ENCODE peak calls at places on chromosomes 3 and 15, in six cellular contexts. U, L, C, Y, S and V are unnamed samples.

GRCh38 chr3:42823351-42823750 is 14.1 kb downstream of the ACKR2 start:
- DNase-seq in U (no peak), L (no peak), C (no peak), Y (no peak), S (no peak), V (peak)

GRCh38 chr3:4935347-4935746 is 43.9 kb upstream of the BHLHE40 start:
- DNase-seq in U (no peak), L (no peak), C (no peak), Y (no peak), S (no peak), V (peak)

GRCh38 chr15:39925112-39925830 is 5.2 kb upstream of the GPR176 start:
- DNase-seq in U (peak), L (no peak), C (peak), Y (no peak), S (no peak), V (peak)

GRCh38 chr15:68373028-68373427 is 58.9 kb downstream of the ITGA11 start:
- DNase-seq in U (no peak), L (no peak), C (no peak), Y (no peak), S (no peak), V (no peak)

GRCh38 chr3:126364731-126365301 is 7.6 kb upstream of the KLF15 start:
- DNase-seq in U (no peak), L (no peak), C (no peak), Y (no peak), S (no peak), V (no peak)

GRCh38 chr3:84965141-84965540 is 6.4 kb downstream of the CADM2 start:
- DNase-seq in U (peak), L (no peak), C (peak), Y (no peak), S (no peak), V (no peak)

GRCh38 chr15:22979069-22979698 is 984 bp downstream of the CYFIP1 start:
- DNase-seq in U (peak), L (peak), C (peak), Y (peak), S (no peak), V (peak)

GRCh38 chr15:79524531-79524930 is 92.4 kb downstream of the MINAR1 start:
- DNase-seq in U (no peak), L (no peak), C (no peak), Y (no peak), S (no peak), V (no peak)

GRCh38 chr3:177833392-177833791 is 636.1 kb upstream of the TBL1XR1 start:
- DNase-seq in U (no peak), L (no peak), C (no peak), Y (no peak), S (no peak), V (no peak)

GRCh38 chr3:133572158-133573053 is 1.1 kb upstream of the CDV3 start:
- DNase-seq in U (peak), L (peak), C (no peak), Y (no peak), S (no peak), V (peak)

GRCh38 chr3:188649521-188649920 is 495.6 kb downstream of the LPP start:
- DNase-seq in U (no peak), L (no peak), C (no peak), Y (no peak), S (no peak), V (peak)

GRCh38 chr15:94306700-94307650 is 75.6 kb downstream of the MCTP2 start:
- DNase-seq in U (peak), L (no peak), C (no peak), Y (no peak), S (no peak), V (peak)

GRCh38 chr15:67070892-67071664 is 5.7 kb downstream of the SMAD3 start:
- DNase-seq in U (no peak), L (no peak), C (peak), Y (no peak), S (no peak), V (no peak)

GRCh38 chr3:189144645-189145044 is 27.1 kb upstream of the TPRG1 start:
- DNase-seq in U (peak), L (peak), C (no peak), Y (no peak), S (peak), V (peak)

GRCh38 chr3:82143661-82144405 is 382.4 kb upstream of the GBE1 start:
- DNase-seq in U (no peak), L (no peak), C (no peak), Y (no peak), S (peak), V (peak)

GRCh38 chr3:37251993-37252392 is 77.6 kb upstream of the LRRFIP2 start:
- DNase-seq in U (no peak), L (no peak), C (no peak), Y (no peak), S (no peak), V (no peak)

GRCh38 chr15:97904196-97904572 is 56.3 kb upstream of the ARRDC4 start:
- DNase-seq in U (peak), L (peak), C (peak), Y (peak), S (no peak), V (peak)

GRCh38 chr3:14280326-14280725 is 101.7 kb downstream of the LSM3 start:
- DNase-seq in U (no peak), L (no peak), C (no peak), Y (no peak), S (no peak), V (peak)

GRCh38 chr15:92807971-92808571 is 92.1 kb upstream of the CHD2 start:
- DNase-seq in U (peak), L (peak), C (no peak), Y (no peak), S (no peak), V (peak)

GRCh38 chr3:117898722-117899121 is 1135.9 kb downstream of the IGSF11 start:
- DNase-seq in U (peak), L (peak), C (peak), Y (no peak), S (no peak), V (peak)

GRCh38 chr15:69537888-69538287 is 85.3 kb downstream of the RPLP1 start:
- DNase-seq in U (no peak), L (no peak), C (no peak), Y (no peak), S (no peak), V (no peak)

GRCh38 chr3:46400000-46400734 is 6.7 kb downstream of the CCR5AS start:
- DNase-seq in U (no peak), L (peak), C (no peak), Y (no peak), S (no peak), V (peak)

GRCh38 chr3:158713094-158713499 is 19.2 kb downstream of the RARRES1 start:
- DNase-seq in U (no peak), L (no peak), C (peak), Y (peak), S (no peak), V (no peak)

GRCh38 chr3:9412293-9412692 is 14.9 kb downstream of the SETD5 start:
- DNase-seq in U (no peak), L (no peak), C (no peak), Y (no peak), S (no peak), V (no peak)

GRCh38 chr15:31265090-31265870 is 61.4 kb upstream of the KLF13 start:
- DNase-seq in U (peak), L (peak), C (peak), Y (peak), S (no peak), V (no peak)

GRCh38 chr3:133953297-133953696 is 57.6 kb upstream of the RAB6B start:
- DNase-seq in U (no peak), L (no peak), C (no peak), Y (no peak), S (no peak), V (no peak)

GRCh38 chr3:29293371-29293770 is 12.5 kb downstream of the RBMS3 start:
- DNase-seq in U (no peak), L (no peak), C (no peak), Y (no peak), S (no peak), V (no peak)

GRCh38 chr3:27171113-27171512 is 198.1 kb downstream of the NEK10 start:
- DNase-seq in U (peak), L (no peak), C (no peak), Y (no peak), S (no peak), V (no peak)

GRCh38 chr3:182413061-182413460 is 380.2 kb upstream of the ATP11B start:
- DNase-seq in U (no peak), L (no peak), C (no peak), Y (no peak), S (no peak), V (no peak)

GRCh38 chr3:98994128-98994762 is 92.8 kb upstream of the DCBLD2 start:
- DNase-seq in U (peak), L (peak), C (peak), Y (no peak), S (no peak), V (peak)

GRCh38 chr3:150699068-150699635 is 4.6 kb downstream of the ERICH6 start:
- DNase-seq in U (peak), L (no peak), C (no peak), Y (no peak), S (no peak), V (peak)

GRCh38 chr3:182596673-182597410 is 196.5 kb upstream of the ATP11B start:
- DNase-seq in U (no peak), L (no peak), C (no peak), Y (no peak), S (no peak), V (no peak)

GRCh38 chr3:195221015-195221853 is 49.7 kb downstream of the XXYLT1 start:
- DNase-seq in U (peak), L (no peak), C (no peak), Y (no peak), S (no peak), V (no peak)

GRCh38 chr3:115784739-115785571 is 161.6 kb downstream of the GAP43 start:
- DNase-seq in U (no peak), L (peak), C (no peak), Y (no peak), S (no peak), V (peak)

GRCh38 chr3:32106929-32107362 is 526 bp downstream of the GPD1L start:
- DNase-seq in U (peak), L (peak), C (peak), Y (peak), S (no peak), V (peak)

GRCh38 chr15:35630570-35630969 is 84.6 kb upstream of the DPH6 start:
- DNase-seq in U (peak), L (peak), C (no peak), Y (peak), S (no peak), V (peak)

DNA sequence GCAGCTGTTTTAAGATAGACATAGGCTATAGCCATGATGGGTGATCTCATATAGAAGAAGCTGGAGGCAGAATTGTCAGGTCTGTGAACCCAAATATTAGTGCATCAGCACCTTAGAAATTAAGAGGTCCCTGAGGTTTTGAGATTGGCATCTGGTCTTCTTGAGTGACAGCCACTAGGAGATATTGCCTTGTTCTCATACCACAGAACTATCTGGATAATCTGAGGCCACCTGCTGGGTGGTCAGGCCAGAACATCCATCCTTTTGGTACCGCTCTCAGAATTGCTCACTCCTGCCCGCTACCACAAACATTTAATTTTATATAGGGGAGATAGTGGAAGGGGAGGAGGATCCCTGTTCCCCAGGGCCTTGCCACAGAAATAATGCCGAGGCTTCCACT is 210.6 kb upstream of the ZPLD1 start:
- DNase-seq in U (peak), L (peak), C (no peak), Y (peak), S (no peak), V (peak)
- TF ChIP-seq CTCF in U (no peak), L (peak), C (no peak), Y (peak), S (peak), V (peak)

DNA sequence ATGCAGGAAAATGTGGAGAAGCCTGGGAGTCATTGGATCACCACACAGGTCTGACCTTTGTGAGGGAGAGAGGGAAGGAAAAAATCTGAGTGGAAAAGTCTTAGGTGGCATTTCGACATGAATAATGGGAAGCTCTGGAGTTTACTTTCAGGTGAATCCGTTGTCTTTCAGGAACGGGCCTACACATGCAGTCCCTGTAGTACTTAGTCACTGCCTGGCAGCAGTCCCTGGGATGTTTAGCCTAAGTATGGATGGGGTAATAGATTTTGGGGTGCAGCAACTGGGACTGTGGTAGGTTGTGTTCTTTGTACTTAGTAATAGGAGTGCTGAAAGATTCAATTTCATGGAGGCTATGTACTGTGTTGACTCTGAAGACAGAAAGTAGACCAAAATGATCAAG is 227.5 kb upstream of the EPHA3 start:
- DNase-seq in U (no peak), L (no peak), C (no peak), Y (no peak), S (no peak), V (peak)
- H3K4me3 ChIP-seq in U (no peak), L (no peak), C (no peak), Y (no peak), S (no peak), V (no peak)

GRCh38 chr3:57464801-57465200 is 79.3 kb downstream of the DNAH12 start:
- DNase-seq in U (peak), L (no peak), C (no peak), Y (no peak), S (no peak), V (peak)
- TF ChIP-seq CTCF in U (no peak), L (peak), C (no peak), Y (no peak), S (no peak), V (no peak)

GRCh38 chr15:73681073-73681472 is 3.1 kb upstream of the CD276 start:
- DNase-seq in U (no peak), L (no peak), C (no peak), Y (no peak), S (no peak), V (no peak)

GRCh38 chr15:73683624-73684536 is at the start of gene CD276:
- DNase-seq in U (peak), L (peak), C (peak), Y (peak), S (no peak), V (peak)

GRCh38 chr15:73681856-73682596 is 2.2 kb upstream of the CD276 start:
- DNase-seq in U (peak), L (no peak), C (no peak), Y (no peak), S (no peak), V (no peak)

GRCh38 chr15:73682597-73683090 is 1.5 kb upstream of the CD276 start:
- DNase-seq in U (no peak), L (no peak), C (no peak), Y (no peak), S (no peak), V (no peak)

GRCh38 chr15:73683257-73683623 is 943 bp upstream of the CD276 start:
- DNase-seq in U (no peak), L (no peak), C (no peak), Y (no peak), S (no peak), V (no peak)
- H3K4me3 ChIP-seq in U (no peak), L (no peak), C (no peak), Y (no peak), S (peak), V (no peak)

GRCh38 chr3:66270314-66270713 is 49.5 kb downstream of the SLC25A26 start:
- DNase-seq in U (no peak), L (no peak), C (no peak), Y (no peak), S (no peak), V (no peak)
- TF ChIP-seq CTCF in U (no peak), L (no peak), C (no peak), Y (no peak), S (no peak), V (no peak)

GRCh38 chr3:127697531-127698240 is 24.9 kb downstream of the ABTB1 start:
- DNase-seq in U (peak), L (peak), C (peak), Y (peak), S (peak), V (peak)
- H3K4me3 ChIP-seq in U (no peak), L (no peak), C (no peak), Y (no peak), S (peak), V (no peak)

GRCh38 chr3:50249459-50249858 is 13.5 kb downstream of the GNAI2 start:
- DNase-seq in U (no peak), L (no peak), C (no peak), Y (no peak), S (no peak), V (no peak)

GRCh38 chr3:50248387-50248786 is 12.4 kb downstream of the GNAI2 start:
- DNase-seq in U (no peak), L (no peak), C (no peak), Y (peak), S (no peak), V (peak)

GRCh38 chr3:50245251-50245745 is 9.3 kb downstream of the GNAI2 start:
- DNase-seq in U (no peak), L (no peak), C (peak), Y (no peak), S (no peak), V (no peak)

GRCh38 chr3:50245831-50246516 is 10.0 kb downstream of the GNAI2 start:
- DNase-seq in U (peak), L (peak), C (peak), Y (peak), S (peak), V (peak)

GRCh38 chr3:50246517-50246954 is 10.5 kb downstream of the GNAI2 start:
- DNase-seq in U (peak), L (peak), C (peak), Y (peak), S (no peak), V (peak)
- TF ChIP-seq CTCF in U (no peak), L (no peak), C (no peak), Y (peak), S (no peak), V (no peak)

GRCh38 chr3:49028673-49029562 is at the start of gene IMPDH2:
- DNase-seq in U (peak), L (peak), C (peak), Y (peak), S (no peak), V (peak)

GRCh38 chr3:49026536-49026935 is 2.7 kb downstream of the IMPDH2 start:
- DNase-seq in U (no peak), L (no peak), C (no peak), Y (no peak), S (no peak), V (no peak)

GRCh38 chr3:49027634-49028033 is 1.6 kb downstream of the IMPDH2 start:
- DNase-seq in U (no peak), L (no peak), C (no peak), Y (no peak), S (no peak), V (no peak)

GRCh38 chr3:49029563-49029884 is 326 bp upstream of the IMPDH2 start:
- DNase-seq in U (no peak), L (no peak), C (no peak), Y (no peak), S (no peak), V (no peak)

DNA sequence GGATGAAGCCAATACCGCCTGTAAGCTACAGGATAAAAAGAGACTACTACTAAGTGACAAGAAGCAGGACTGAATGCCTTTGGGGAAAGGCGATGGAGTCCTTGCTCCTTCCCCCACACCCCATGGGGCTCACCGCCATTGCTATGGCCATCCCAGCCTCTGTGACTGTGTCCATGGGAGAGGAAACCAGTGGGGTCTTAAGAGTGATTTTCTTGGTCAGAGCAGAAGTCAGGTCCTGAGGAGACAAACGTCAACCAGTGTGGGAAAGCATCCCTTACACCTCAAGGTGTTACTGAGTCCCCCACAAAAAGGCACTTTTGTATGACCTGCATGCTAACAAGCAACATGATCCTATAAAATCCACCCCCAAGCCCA is 913 bp downstream of the IMPDH2 start:
- DNase-seq in U (no peak), L (no peak), C (no peak), Y (no peak), S (no peak), V (no peak)
- H3K4me3 ChIP-seq in U (peak), L (peak), C (peak), Y (peak), S (peak), V (peak)

GRCh38 chr3:167203062-167203461 is 177.0 kb downstream of the ZBBX start:
- DNase-seq in U (no peak), L (no peak), C (no peak), Y (no peak), S (no peak), V (no peak)

DNA sequence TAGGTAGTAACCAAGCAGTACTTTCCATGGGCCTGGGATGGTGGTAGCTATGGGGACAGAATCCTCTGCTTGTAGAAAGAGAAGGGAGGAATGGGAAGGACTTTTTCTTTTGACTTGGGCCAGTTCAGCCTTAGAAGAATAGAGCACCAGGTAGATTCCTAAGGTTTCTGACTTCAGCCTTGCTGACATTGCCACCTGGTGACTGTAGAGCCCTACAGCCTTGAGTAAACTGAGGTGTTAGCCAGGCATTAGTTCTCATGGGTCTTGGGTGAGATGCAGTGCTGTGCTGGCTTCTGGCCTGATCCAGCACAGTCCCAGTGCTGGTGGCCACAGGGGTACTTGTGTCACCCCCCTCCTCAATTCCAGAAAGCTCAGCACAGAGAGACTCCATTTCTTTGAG is 171.1 kb downstream of the ZBBX start:
- DNase-seq in U (no peak), L (peak), C (no peak), Y (no peak), S (peak), V (no peak)
- TF ChIP-seq CTCF in U (no peak), L (no peak), C (no peak), Y (no peak), S (peak), V (no peak)

DNA sequence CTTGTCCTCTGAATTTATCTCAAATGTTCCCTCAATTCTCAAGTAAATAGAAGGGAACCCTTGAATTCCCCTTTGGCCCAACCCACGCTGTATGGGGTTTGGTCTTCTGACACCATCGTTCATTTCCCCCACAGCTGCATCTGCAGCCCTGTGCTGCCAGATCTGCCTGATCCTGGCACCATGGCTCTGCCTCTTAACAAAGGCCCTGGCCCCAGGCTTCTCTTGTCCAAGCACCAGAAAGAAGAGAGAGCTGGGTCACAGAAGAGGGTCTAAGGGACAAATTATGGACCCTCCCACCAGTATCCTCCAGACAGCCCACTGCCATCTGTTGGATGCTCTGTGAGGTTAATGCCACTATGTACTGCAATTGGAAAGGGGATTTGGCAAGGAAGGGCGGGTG is 1.8 kb downstream of the MAP1A start:
- DNase-seq in U (no peak), L (no peak), C (no peak), Y (no peak), S (no peak), V (no peak)
- H3K4me3 ChIP-seq in U (no peak), L (no peak), C (peak), Y (peak), S (no peak), V (no peak)